ENCODE peak calls at places on chromosomes 2 and 18, in eight cellular contexts. L, N, I, R, Y, G, E and U are unnamed samples.

GRCh38 chr18:79912994-79913831 is 38.2 kb downstream of the SLC66A2 start:
- DNase-seq in R (no peak), N (no peak), I (no peak), Y (peak; percentile 83), E (no peak), L (no peak), G (no peak), U (peak; percentile 52)

GRCh38 chr2:42297322-42297936 is 63.6 kb downstream of the COX7A2L start:
- DNase-seq in R (no peak), I (no peak), E (no peak), L (no peak), N (no peak), G (no peak), Y (no peak), U (no peak)

GRCh38 chr2:11290713-11291112 is 53.7 kb downstream of the ROCK2 start:
- DNase-seq in Y (no peak), L (no peak), E (no peak), G (no peak), R (no peak), I (no peak), N (no peak), U (no peak)

GRCh38 chr2:224147174-224147573 is 108.1 kb upstream of the SERPINE2 start:
- DNase-seq in I (no peak), E (no peak), N (peak; percentile 71), Y (no peak), L (no peak), G (peak; percentile 81), R (peak; percentile 57), U (no peak)

GRCh38 chr2:230873670-230874401 is 9.1 kb downstream of the ITM2C start:
- DNase-seq in I (no peak), E (no peak), L (no peak), Y (no peak), N (peak; percentile 46), R (no peak), G (no peak), U (no peak)

GRCh38 chr2:239264838-239265651 is 135.8 kb downstream of the HDAC4 start:
- DNase-seq in N (peak; percentile 75), L (peak; percentile 49), Y (peak; percentile 80), I (no peak), R (peak; percentile 79), G (peak; percentile 76), E (no peak), U (peak; percentile 80)

GRCh38 chr2:119158563-119159347 is at the start of gene C1QL2:
- DNase-seq in R (no peak), G (no peak), I (no peak), Y (no peak), E (no peak), N (no peak), L (no peak), U (no peak)

GRCh38 chr2:119431976-119432881 is 575 bp downstream of the TMEM37 start:
- DNase-seq in I (no peak), R (peak; percentile 66), Y (no peak), N (no peak), L (no peak), E (peak; percentile 13), G (peak; percentile 14), U (peak; percentile 54)

GRCh38 chr2:854460-854859 is 96.2 kb upstream of the SNTG2 start:
- DNase-seq in I (no peak), E (no peak), G (no peak), R (no peak), L (peak; percentile 18), N (peak; percentile 85), Y (no peak), U (peak; percentile 75)

GRCh38 chr2:227908266-227909054 is 37.0 kb downstream of the DAW1 start:
- DNase-seq in E (no peak), G (peak; percentile 69), L (no peak), N (no peak), Y (no peak), R (no peak), I (no peak), U (no peak)

GRCh38 chr2:82345910-82346309 is 2041.4 kb upstream of the LRRTM1 start:
- DNase-seq in L (no peak), E (no peak), I (no peak), Y (no peak), G (no peak), N (no peak), R (no peak), U (no peak)

GRCh38 chr2:67561411-67561965 is 164.4 kb downstream of the ETAA1 start:
- DNase-seq in E (no peak), R (peak; percentile 95), I (no peak), L (no peak), Y (no peak), N (peak; percentile 4), G (peak; percentile 94), U (no peak)

GRCh38 chr2:235165136-235165535 is 213.3 kb downstream of the SH3BP4 start:
- DNase-seq in I (no peak), L (no peak), R (no peak), E (no peak), Y (no peak), N (no peak), G (no peak), U (no peak)

GRCh38 chr2:20584637-20585321 is 66.1 kb downstream of the HS1BP3 start:
- DNase-seq in N (peak; percentile 28), R (peak; percentile 99), E (peak; percentile 64), Y (no peak), I (no peak), G (peak; percentile 71), L (no peak), U (no peak)

GRCh38 chr2:241895732-241896641 is 26.5 kb downstream of the RTP5 start:
- DNase-seq in L (no peak), I (no peak), R (peak; percentile 26), E (no peak), Y (no peak), G (peak; percentile 48), N (peak; percentile 65), U (peak; percentile 58)

GRCh38 chr2:235053649-235054048 is 101.8 kb downstream of the SH3BP4 start:
- DNase-seq in G (no peak), R (no peak), N (no peak), L (no peak), Y (no peak), I (no peak), E (no peak), U (no peak)

GRCh38 chr2:219294356-219295351 is 14.5 kb downstream of the PTPRN start:
- DNase-seq in N (peak; percentile 92), E (no peak), Y (peak; percentile 94), G (peak; percentile 88), L (peak; percentile 89), I (peak; percentile 77), R (peak; percentile 61), U (peak; percentile 95)

GRCh38 chr2:171185941-171186340 is 25.2 kb upstream of the TLK1 start:
- DNase-seq in Y (no peak), I (no peak), R (peak; percentile 86), E (peak; percentile 7), L (no peak), G (no peak), N (no peak), U (no peak)

GRCh38 chr2:120920438-120920814 is 184.8 kb downstream of the GLI2 start:
- DNase-seq in L (no peak), Y (no peak), G (no peak), R (no peak), N (no peak), I (no peak), E (no peak), U (no peak)

GRCh38 chr18:61419763-61420162 is 86.5 kb downstream of the CDH20 start:
- DNase-seq in G (no peak), L (no peak), R (no peak), E (no peak), N (no peak), I (no peak), Y (no peak), U (no peak)

GRCh38 chr2:45891719-45892118 is 240.2 kb downstream of the PRKCE start:
- DNase-seq in I (no peak), E (no peak), Y (no peak), N (no peak), R (no peak), L (no peak), G (peak; percentile 28), U (no peak)

GRCh38 chr2:8576525-8577157 is 105.2 kb upstream of the ID2 start:
- DNase-seq in G (no peak), L (peak; percentile 28), I (no peak), E (no peak), R (no peak), Y (peak; percentile 48), N (peak; percentile 47), U (peak; percentile 75)

GRCh38 chr2:148814853-148815419 is 60.1 kb upstream of the KIF5C start:
- DNase-seq in R (peak; percentile 18), I (no peak), N (peak; percentile 38), Y (no peak), G (peak; percentile 10), L (no peak), E (no peak), U (no peak)

GRCh38 chr2:26522325-26523120 is 44.6 kb upstream of the OTOF start:
- DNase-seq in R (no peak), E (no peak), N (no peak), G (no peak), Y (no peak), L (no peak), I (no peak), U (no peak)

GRCh38 chr2:171436307-171436706 is 2.3 kb downstream of the DCAF17 start:
- DNase-seq in L (no peak), N (no peak), R (peak; percentile 92), I (no peak), Y (no peak), G (peak; percentile 88), E (no peak), U (no peak)

GRCh38 chr18:27109403-27109802 is 75.7 kb downstream of the CHST9 start:
- DNase-seq in L (no peak), R (no peak), N (peak; percentile 2), Y (no peak), E (no peak), G (no peak), I (no peak), U (no peak)

GRCh38 chr2:120346034-120346666 is at the start of gene INHBB:
- DNase-seq in L (peak; percentile 7), R (peak; percentile 16), E (no peak), I (no peak), N (peak; percentile 24), Y (no peak), G (no peak), U (no peak)

GRCh38 chr2:109452318-109453305 is 161.2 kb downstream of the SEPTIN10 start:
- DNase-seq in N (no peak), Y (no peak), R (no peak), E (no peak), G (no peak), L (no peak), I (no peak), U (no peak)

GRCh38 chr2:170022692-170023091 is 155.3 kb upstream of the MYO3B start:
- DNase-seq in R (peak; percentile 51), I (no peak), E (peak; percentile 36), N (no peak), L (no peak), Y (no peak), G (peak; percentile 68), U (no peak)

GRCh38 chr18:45168883-45169585 is 446.2 kb upstream of the SLC14A2 start:
- DNase-seq in Y (no peak), I (no peak), N (no peak), R (peak; percentile 82), L (no peak), E (no peak), G (peak; percentile 94), U (no peak)

GRCh38 chr2:204885747-204886146 is 340.5 kb downstream of the PARD3B start:
- DNase-seq in L (no peak), G (no peak), I (no peak), Y (no peak), R (no peak), N (no peak), E (no peak), U (no peak)

GRCh38 chr2:157328133-157328532 is 2.5 kb upstream of the ERMN start:
- DNase-seq in L (no peak), G (no peak), I (no peak), E (no peak), N (no peak), R (no peak), Y (no peak), U (no peak)

GRCh38 chr2:18752667-18753422 is 163.5 kb upstream of the NT5C1B start:
- DNase-seq in R (no peak), G (peak; percentile 7), I (no peak), E (no peak), Y (no peak), N (no peak), L (no peak), U (no peak)

GRCh38 chr18:33532978-33533377 is 45.0 kb upstream of the ASXL3 start:
- DNase-seq in G (no peak), R (no peak), Y (no peak), I (no peak), L (no peak), N (peak; percentile 32), E (no peak), U (no peak)